ENCODE peak calls at places on chromosomes 1 and 21, in five cellular contexts. O, W, X, V and C are unnamed samples. For H3K9me3, the result is how much of the 10 kb centered on the place peaks cover.

GRCh38 chr1:41492341-41492848 is 7.9 kb upstream of the EDN2 start:
- DNase-seq in X (peak), V (no peak), O (no peak), W (no peak), C (peak)

GRCh38 chr1:230002164-230002803 is 64.8 kb upstream of the GALNT2 start:
- DNase-seq in O (peak), W (no peak), X (peak), V (no peak), C (no peak)

GRCh38 chr1:93620841-93621210 is 60.8 kb downstream of the BCAR3 start:
- DNase-seq in V (peak), X (peak), W (no peak), O (no peak), C (peak)

GRCh38 chr1:35619237-35620121 is 21.8 kb downstream of the PSMB2 start:
- DNase-seq in X (no peak), W (no peak), O (no peak), V (no peak), C (no peak)

GRCh38 chr1:14525262-14525661 is 73.2 kb upstream of the KAZN start:
- DNase-seq in O (no peak), W (no peak), V (no peak), X (no peak), C (no peak)

GRCh38 chr21:45543371-45543709 is 1.1 kb upstream of the SLC19A1 start:
- DNase-seq in V (peak), W (no peak), O (peak), X (peak), C (no peak)

GRCh38 chr1:198681831-198682756 is 43.3 kb downstream of the PTPRC start:
- DNase-seq in W (no peak), X (peak), V (peak), O (peak), C (no peak)

GRCh38 chr1:164320780-164321683 is 238.0 kb upstream of the PBX1 start:
- DNase-seq in V (peak), O (peak), X (peak), W (no peak), C (no peak)

GRCh38 chr1:98557808-98558390 is 103.6 kb upstream of the SNX7 start:
- DNase-seq in V (no peak), X (peak), W (no peak), O (no peak), C (no peak)

GRCh38 chr1:40014812-40015594 is 25.5 kb upstream of the CAP1 start:
- DNase-seq in O (no peak), W (no peak), V (no peak), X (no peak), C (no peak)

GRCh38 chr1:11845641-11846335 is 1.8 kb downstream of the NPPA start:
- DNase-seq in O (no peak), V (no peak), W (no peak), X (no peak), C (no peak)

GRCh38 chr1:66372522-66373071 is 161.4 kb upstream of the SGIP1 start:
- DNase-seq in O (no peak), V (no peak), X (no peak), W (no peak), C (no peak)

GRCh38 chr1:66368261-66368660 is 165.7 kb upstream of the SGIP1 start:
- DNase-seq in O (no peak), V (no peak), W (no peak), X (no peak), C (no peak)

GRCh38 chr1:66373072-66373685 is 160.8 kb upstream of the SGIP1 start:
- DNase-seq in V (no peak), O (no peak), W (no peak), X (no peak), C (no peak)

GRCh38 chr1:66371233-66372005 is 162.5 kb upstream of the SGIP1 start:
- DNase-seq in V (no peak), X (no peak), W (no peak), O (no peak), C (peak)

DNA sequence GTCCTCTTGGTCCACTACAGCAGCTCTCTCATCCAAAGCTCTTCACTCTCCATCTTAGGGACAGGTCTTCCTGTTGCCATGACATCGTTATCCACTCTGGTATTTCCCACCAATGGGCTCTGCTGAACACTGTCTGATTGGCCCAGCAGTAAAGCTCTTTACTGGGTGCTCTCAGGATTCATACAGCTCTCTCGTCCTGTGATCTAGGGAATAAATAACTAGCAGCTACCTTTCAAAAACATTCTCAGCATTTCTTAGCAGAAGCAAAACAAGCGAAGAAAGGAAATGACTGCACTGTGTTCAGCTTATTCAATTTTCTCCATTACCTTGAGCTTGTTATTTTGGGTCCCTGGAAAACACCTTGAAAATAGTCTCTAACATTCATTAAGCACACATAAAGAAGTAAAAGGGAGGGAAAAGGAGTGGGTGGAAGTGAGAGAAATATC is 163.5 kb upstream of the SGIP1 start:
- DNase-seq in W (no peak), V (no peak), X (no peak), O (no peak), C (no peak)
- TF ChIP-seq POLR2A in W (no peak), V (no peak), X (no peak), O (no peak), C (no peak)

GRCh38 chr1:2804628-2805351 is 3.3 kb upstream of the TTC34 start:
- DNase-seq in W (no peak), V (no peak), O (no peak), X (no peak), C (no peak)
- H3K9me3 ChIP-seq in W (under half), V (under half), O (under half), X (under half), C (under half)

GRCh38 chr1:64517640-64518039 is 47.7 kb downstream of the CACHD1 start:
- DNase-seq in X (no peak), O (no peak), W (no peak), V (no peak), C (no peak)
- TF ChIP-seq CTCF in X (no peak), O (no peak), W (no peak), V (no peak), C (no peak)

GRCh38 chr1:234886081-234886874 is 242.4 kb downstream of the TOMM20 start:
- DNase-seq in O (peak), X (no peak), V (no peak), W (no peak), C (no peak)

GRCh38 chr1:234884006-234884405 is 244.6 kb downstream of the TOMM20 start:
- DNase-seq in O (no peak), X (no peak), W (no peak), V (no peak), C (no peak)

GRCh38 chr1:234887026-234887910 is 241.4 kb downstream of the TOMM20 start:
- DNase-seq in V (no peak), X (no peak), W (no peak), O (peak), C (no peak)

GRCh38 chr1:234884701-234885100 is 243.9 kb downstream of the TOMM20 start:
- DNase-seq in W (no peak), X (no peak), V (no peak), O (no peak), C (no peak)

DNA sequence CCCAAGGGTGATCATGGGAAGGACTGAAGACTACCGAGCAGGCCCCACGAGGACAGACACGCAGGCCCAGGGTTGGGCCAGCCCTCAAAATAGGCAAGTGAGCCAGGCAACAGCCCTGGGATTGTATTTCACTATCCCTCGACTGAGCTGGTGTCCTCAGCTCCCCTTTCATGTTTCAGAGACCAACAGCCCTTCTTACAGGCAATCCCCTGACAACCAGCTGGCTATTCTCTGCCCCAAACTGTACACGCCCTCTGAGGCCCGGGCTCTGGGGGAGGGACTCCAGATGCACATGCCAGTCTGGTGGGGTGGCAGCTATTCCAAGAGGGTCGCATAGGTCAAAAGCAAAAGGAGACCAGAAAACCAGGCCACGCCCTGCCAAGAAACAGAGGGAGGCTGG is 243.0 kb downstream of the TOMM20 start:
- DNase-seq in O (no peak), W (no peak), V (no peak), X (no peak), C (no peak)
- TF ChIP-seq POLR2A in O (no peak), W (no peak), V (no peak), X (no peak), C (no peak)

DNA sequence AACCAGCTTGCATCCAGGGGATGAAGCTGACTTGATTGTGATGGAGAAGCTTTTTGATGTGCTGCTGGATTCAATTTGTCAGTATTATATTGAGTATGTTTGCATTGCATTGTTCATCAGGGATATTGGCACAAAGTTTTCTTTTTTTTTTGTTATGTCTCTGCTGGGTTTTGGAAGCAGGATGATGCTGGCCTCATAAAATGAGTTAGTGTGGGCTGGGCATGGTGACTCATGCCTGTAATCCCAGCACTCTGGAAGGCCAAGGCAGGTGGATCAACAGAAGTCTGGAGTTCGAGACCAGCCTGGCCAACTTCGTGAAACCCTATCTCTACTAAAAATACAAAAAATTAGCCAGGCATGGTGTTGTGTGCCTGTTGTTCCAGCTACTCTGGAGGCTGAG is 8.6 kb downstream of the OR2L3 start:
- DNase-seq in O (no peak), X (no peak), W (no peak), V (no peak), C (no peak)
- H3K9me3 ChIP-seq in O (under half), X (under half), W (under half), V (under half), C (under half)

GRCh38 chr1:168365719-168366474 is 85.2 kb downstream of the TBX19 start:
- DNase-seq in X (no peak), V (no peak), W (no peak), O (no peak), C (no peak)
- TF ChIP-seq CTCF in X (no peak), V (no peak), W (peak), O (no peak), C (no peak)

GRCh38 chr21:39319814-39320332 is 6.4 kb upstream of the BRWD1 start:
- DNase-seq in O (no peak), V (no peak), W (no peak), X (no peak), C (no peak)

GRCh38 chr21:39317134-39318090 is 4.0 kb upstream of the BRWD1 start:
- DNase-seq in X (no peak), O (no peak), V (no peak), W (no peak), C (no peak)

GRCh38 chr21:39318091-39318959 is 4.9 kb upstream of the BRWD1 start:
- DNase-seq in W (no peak), X (no peak), O (no peak), V (no peak), C (no peak)

GRCh38 chr21:39319251-39319756 is 5.9 kb upstream of the BRWD1 start:
- DNase-seq in V (no peak), O (no peak), W (no peak), X (peak), C (no peak)

GRCh38 chr21:39321424-39321823 is 8.0 kb upstream of the BRWD1 start:
- DNase-seq in W (no peak), O (no peak), V (no peak), X (no peak), C (no peak)
- TF ChIP-seq POLR2A in W (no peak), O (no peak), V (no peak), X (no peak), C (no peak)